ENCODE peak calls at places on chromosomes 11 and 22, in six cellular contexts. Y is stimulated activated CD4-positive, alpha-beta T cell treated with anti-CD3 and anti-CD28 coated beads, Interleukin-1b, Interleukin-23, amount 100 ng/mL, for 48 hours; S is psoas muscle; I is GM06990; K is naive thymus-derived CD8-positive, alpha-beta T cell; P is GM12865. B is an unnamed sample.

GRCh38 chr11:109305009-109305408 is 117.0 kb upstream of the C11orf87 start:
- DNase-seq in Y (no peak), S (no peak), I (no peak), K (no peak), P (no peak), B (no peak)

GRCh38 chr11:35303596-35304392 is 115.6 kb downstream of the SLC1A2 start:
- DNase-seq in Y (no peak), S (peak), I (no peak), K (no peak), P (no peak), B (peak)

GRCh38 chr22:40051322-40051721 is 56.6 kb downstream of the FAM83F start:
- DNase-seq in Y (no peak), S (no peak), I (no peak), K (no peak), P (peak), B (no peak)

GRCh38 chr11:126514061-126514713 is 158.7 kb downstream of the ST3GAL4 start:
- DNase-seq in Y (no peak), S (no peak), I (no peak), K (no peak), P (no peak), B (no peak)

GRCh38 chr11:118135051-118135795 is 17.4 kb downstream of the SCN4B start:
- DNase-seq in Y (no peak), S (no peak), I (no peak), K (no peak), P (no peak), B (no peak)

GRCh38 chr11:112302226-112302868 is 41.7 kb upstream of the PLET1 start:
- DNase-seq in Y (no peak), S (no peak), I (no peak), K (no peak), P (no peak), B (no peak)

GRCh38 chr11:102121329-102121728 is 11.1 kb downstream of the YAP1 start:
- DNase-seq in Y (no peak), S (no peak), I (no peak), K (no peak), P (no peak), B (no peak)

GRCh38 chr11:34996958-34997357 is 80.5 kb downstream of the PDHX start:
- DNase-seq in Y (no peak), S (no peak), I (no peak), K (no peak), P (no peak), B (no peak)

GRCh38 chr11:68999093-68999747 is 13.8 kb downstream of the MRGPRF start:
- DNase-seq in Y (no peak), S (peak), I (no peak), K (no peak), P (no peak), B (no peak)

GRCh38 chr11:101126551-101127347 is 2.9 kb downstream of the PGR start:
- DNase-seq in Y (no peak), S (peak), I (no peak), K (no peak), P (no peak), B (no peak)

GRCh38 chr11:79414644-79415317 is 26.0 kb downstream of the TENM4 start:
- DNase-seq in Y (no peak), S (peak), I (no peak), K (no peak), P (no peak), B (peak)

GRCh38 chr11:75577198-75577597 is 15.1 kb downstream of the SERPINH1 start:
- DNase-seq in Y (peak), S (peak), I (no peak), K (peak), P (no peak), B (no peak)